ENCODE peak calls at places on chromosomes 2 and 18, in six cellular contexts. C is nephron progenitor cell, F is iris pigment epithelial cell, W is SHP77, N is T follicular helper cell, S is cardiac fibroblast. I is an unnamed sample.

GRCh38 chr2:169365093-169365483 is 2.8 kb upstream of the LRP2 start:
- DNase-seq in C (no peak), F (no peak), W (no peak), N (no peak), S (no peak), I (no peak)

GRCh38 chr2:142813830-142814829 is 63.3 kb upstream of the KYNU start:
- DNase-seq in C (no peak), F (no peak), W (no peak), N (no peak), S (no peak), I (no peak)

GRCh38 chr2:231554748-231555545 is 24.7 kb upstream of the NMUR1 start:
- DNase-seq in C (no peak), F (peak; percentile 74), W (no peak), N (no peak), S (peak; percentile 92), I (no peak)

GRCh38 chr18:10685484-10685883 is 159.7 kb downstream of the NAPG start:
- DNase-seq in C (no peak), F (no peak), W (no peak), N (no peak), S (no peak), I (no peak)

GRCh38 chr2:174442546-174443510 is 44.0 kb downstream of the GPR155 start:
- DNase-seq in C (no peak), F (peak; percentile 78), W (no peak), N (no peak), S (peak; percentile 82), I (peak; percentile 79)

GRCh38 chr2:211730215-211730614 is 808.4 kb downstream of the ERBB4 start:
- DNase-seq in C (no peak), F (no peak), W (no peak), N (no peak), S (no peak), I (no peak)

GRCh38 chr18:14978962-14979535 is 231.1 kb downstream of the ANKRD30B start:
- DNase-seq in C (no peak), F (no peak), W (peak; percentile 40), N (no peak), S (no peak), I (no peak)

GRCh38 chr2:62287895-62288589 is 92.1 kb downstream of the B3GNT2 start:
- DNase-seq in C (no peak), F (peak; percentile 50), W (peak; percentile 88), N (no peak), S (peak; percentile 51), I (peak; percentile 78)

GRCh38 chr2:71685941-71686611 is 232.7 kb downstream of the DYSF start:
- DNase-seq in C (no peak), F (no peak), W (no peak), N (no peak), S (no peak), I (no peak)

GRCh38 chr2:11596801-11597200 is 63.0 kb downstream of the GREB1 start:
- DNase-seq in C (no peak), F (no peak), W (no peak), N (no peak), S (no peak), I (no peak)

I was measured in bronchial epithelial cell.